ENCODE peak calls at places on chromosomes 5 and 9, in ten cellular contexts. D is coronary artery; A is epithelial cell of esophagus; C is ovary; U is stimulated activated CD4-positive, alpha-beta T cell treated with anti-CD3 and anti-CD28 coated beads, Interleukin-15, amount 100 ng/mL, for 24 hours; G is activated CD8-positive, alpha-beta memory T cell treated with anti-CD3 and anti-CD28 coated beads for 48 hours; P is CD8-positive, alpha-beta memory T cell; F is HTR-8/SVneo; N is LHCN-M2; V is iris pigment epithelial cell. E is an unnamed sample.

GRCh38 chr5:119470851-119471451 is 18.7 kb downstream of the HSD17B4 start:
- DNase-seq in D (no peak), A (peak), C (no peak), U (peak), G (no peak), P (no peak), F (peak), N (peak), V (peak), E (peak)

GRCh38 chr9:28547469-28547981 is 974.2 kb upstream of the C9orf72 start:
- DNase-seq in D (no peak), A (no peak), C (no peak), U (no peak), G (no peak), P (no peak), F (no peak), N (no peak), V (no peak), E (no peak)

GRCh38 chr9:82720515-82720914 is 342.4 kb downstream of the RASEF start:
- DNase-seq in D (no peak), A (no peak), C (no peak), U (no peak), G (no peak), P (no peak), F (no peak), N (no peak), V (no peak), E (no peak)

GRCh38 chr9:77710276-77710675 is 62.2 kb upstream of the GNA14 start:
- DNase-seq in D (no peak), A (no peak), C (no peak), U (no peak), G (no peak), P (no peak), F (no peak), N (no peak), V (no peak), E (no peak)

GRCh38 chr9:114924327-114924726 is 6.1 kb downstream of the TNFSF8 start:
- DNase-seq in D (no peak), A (no peak), C (no peak), U (no peak), G (no peak), P (no peak), F (no peak), N (no peak), V (no peak), E (no peak)

GRCh38 chr5:3891118-3891517 is 295.5 kb downstream of the IRX1 start:
- DNase-seq in D (no peak), A (no peak), C (no peak), U (no peak), G (no peak), P (no peak), F (no peak), N (no peak), V (no peak), E (no peak)

GRCh38 chr9:134314950-134315715 is 11.1 kb upstream of the RXRA start:
- DNase-seq in D (no peak), A (no peak), C (peak), U (no peak), G (no peak), P (no peak), F (no peak), N (no peak), V (no peak), E (no peak)

GRCh38 chr9:77424993-77425392 is 223.1 kb downstream of the GNA14 start:
- DNase-seq in D (no peak), A (peak), C (no peak), U (no peak), G (no peak), P (no peak), F (no peak), N (peak), V (peak), E (no peak)

GRCh38 chr5:10145922-10146321 is 103.8 kb downstream of the ATPSCKMT start:
- DNase-seq in D (no peak), A (peak), C (no peak), U (no peak), G (no peak), P (no peak), F (peak), N (peak), V (peak), E (no peak)

GRCh38 chr5:115486728-115487127 is 57.8 kb downstream of the FEM1C start:
- DNase-seq in D (no peak), A (no peak), C (no peak), U (no peak), G (no peak), P (no peak), F (no peak), N (no peak), V (no peak), E (no peak)

GRCh38 chr5:31639488-31640011 is 619 bp downstream of the PDZD2 start:
- DNase-seq in D (no peak), A (no peak), C (peak), U (no peak), G (no peak), P (no peak), F (no peak), N (no peak), V (no peak), E (no peak)

GRCh38 chr5:155794801-155795200 is 532.2 kb upstream of the SGCD start:
- DNase-seq in D (no peak), A (peak), C (no peak), U (no peak), G (no peak), P (no peak), F (no peak), N (peak), V (peak), E (no peak)

GRCh38 chr9:131038256-131039128 is 29.5 kb downstream of the LAMC3 start:
- DNase-seq in D (no peak), A (no peak), C (no peak), U (no peak), G (no peak), P (no peak), F (no peak), N (no peak), V (no peak), E (no peak)

GRCh38 chr9:3179716-3180115 is 335.8 kb upstream of the PUM3 start:
- DNase-seq in D (no peak), A (no peak), C (no peak), U (no peak), G (no peak), P (no peak), F (no peak), N (no peak), V (no peak), E (no peak)

GRCh38 chr9:95435074-95435728 is 81.6 kb downstream of the PTCH1 start:
- DNase-seq in D (no peak), A (no peak), C (no peak), U (no peak), G (no peak), P (no peak), F (no peak), N (no peak), V (no peak), E (no peak)

GRCh38 chr5:39513236-39513635 is 88.5 kb upstream of the DAB2 start:
- DNase-seq in D (no peak), A (peak), C (no peak), U (no peak), G (no peak), P (no peak), F (no peak), N (peak), V (peak), E (no peak)

GRCh38 chr5:41708604-41708940 is 161.7 kb downstream of the OXCT1 start:
- DNase-seq in D (no peak), A (peak), C (no peak), U (no peak), G (no peak), P (no peak), F (no peak), N (peak), V (no peak), E (no peak)

GRCh38 chr5:139854953-139855352 is 59.3 kb downstream of the PSD2 start:
- DNase-seq in D (no peak), A (no peak), C (no peak), U (no peak), G (no peak), P (no peak), F (no peak), N (no peak), V (no peak), E (no peak)

GRCh38 chr9:121266906-121267650 is 884 bp upstream of the GSN start:
- DNase-seq in D (no peak), A (no peak), C (no peak), U (no peak), G (no peak), P (no peak), F (no peak), N (no peak), V (no peak), E (no peak)

GRCh38 chr5:113122053-113122452 is 145.5 kb downstream of the DCP2 start:
- DNase-seq in D (no peak), A (peak), C (no peak), U (no peak), G (no peak), P (no peak), F (no peak), N (peak), V (peak), E (no peak)

GRCh38 chr9:27785714-27786100 is 212.4 kb upstream of the C9orf72 start:
- DNase-seq in D (no peak), A (peak), C (no peak), U (no peak), G (no peak), P (no peak), F (no peak), N (peak), V (peak), E (no peak)

GRCh38 chr5:137147346-137147745 is 351.8 kb downstream of the SPOCK1 start:
- DNase-seq in D (no peak), A (no peak), C (no peak), U (no peak), G (no peak), P (no peak), F (no peak), N (no peak), V (no peak), E (no peak)

GRCh38 chr9:115088856-115089255 is 29.1 kb downstream of the TNC start:
- DNase-seq in D (no peak), A (no peak), C (no peak), U (no peak), G (no peak), P (no peak), F (no peak), N (no peak), V (no peak), E (no peak)

GRCh38 chr9:125521462-125522327 is 185.3 kb downstream of the MAPKAP1 start:
- DNase-seq in D (no peak), A (peak), C (no peak), U (peak), G (no peak), P (peak), F (peak), N (peak), V (peak), E (peak)

GRCh38 chr9:131277673-131278420 is 1.5 kb upstream of the FAM78A start:
- DNase-seq in D (peak), A (peak), C (peak), U (peak), G (no peak), P (peak), F (peak), N (peak), V (peak), E (peak)

GRCh38 chr5:115946655-115947054 is 15.6 kb upstream of the LVRN start:
- DNase-seq in D (no peak), A (peak), C (no peak), U (no peak), G (no peak), P (no peak), F (no peak), N (peak), V (peak), E (no peak)

GRCh38 chr5:127235136-127235535 is 55.5 kb upstream of the MEGF10 start:
- DNase-seq in D (no peak), A (peak), C (no peak), U (no peak), G (no peak), P (no peak), F (no peak), N (no peak), V (peak), E (no peak)

GRCh38 chr5:178309271-178310008 is 76.8 kb upstream of the PHYKPL start:
- DNase-seq in D (peak), A (no peak), C (no peak), U (no peak), G (no peak), P (no peak), F (no peak), N (no peak), V (no peak), E (no peak)

GRCh38 chr9:130948266-130948665 is 9.2 kb upstream of the FIBCD1 start:
- DNase-seq in D (no peak), A (peak), C (no peak), U (no peak), G (no peak), P (no peak), F (no peak), N (no peak), V (no peak), E (no peak)

GRCh38 chr5:61298580-61298979 is 33.5 kb upstream of the ZSWIM6 start:
- DNase-seq in D (no peak), A (peak), C (no peak), U (no peak), G (no peak), P (no peak), F (no peak), N (no peak), V (peak), E (no peak)

GRCh38 chr9:121322037-121322736 is 47.9 kb downstream of the STOM start:
- DNase-seq in D (no peak), A (peak), C (no peak), U (no peak), G (no peak), P (no peak), F (peak), N (peak), V (peak), E (peak)

GRCh38 chr9:115071176-115071575 is 46.8 kb downstream of the TNC start:
- DNase-seq in D (no peak), A (no peak), C (no peak), U (no peak), G (no peak), P (no peak), F (peak), N (peak), V (no peak), E (no peak)